ENCODE peak calls at places on chromosomes 3 and 15, in five cellular contexts. V, J, I, N and L are unnamed samples.

GRCh38 chr15:40357723-40358491 is at the start of gene DISP2:
- DNase-seq in V (peak; percentile 95), J (peak; percentile 31), I (peak; percentile 82), N (peak; percentile 86), L (peak; percentile 86)

GRCh38 chr3:58271901-58272501 is 34.0 kb upstream of the RPP14 start:
- DNase-seq in V (no peak), J (no peak), I (no peak), N (no peak), L (no peak)

GRCh38 chr3:172622916-172623700 is 87.8 kb downstream of the NCEH1 start:
- DNase-seq in V (no peak), J (no peak), I (no peak), N (peak; percentile 53), L (peak; percentile 29)

GRCh38 chr15:66405007-66405406 is 18.3 kb downstream of the MAP2K1 start:
- DNase-seq in V (no peak), J (no peak), I (no peak), N (no peak), L (no peak)

GRCh38 chr3:47908744-47909143 is 105.8 kb downstream of the DHX30 start:
- DNase-seq in V (no peak), J (no peak), I (no peak), N (no peak), L (no peak)

GRCh38 chr3:133608405-133608804 is 34.9 kb downstream of the CDV3 start:
- DNase-seq in V (no peak), J (no peak), I (no peak), N (no peak), L (no peak)

GRCh38 chr3:30073622-30074021 is 532.8 kb upstream of the TGFBR2 start:
- DNase-seq in V (no peak), J (no peak), I (no peak), N (no peak), L (no peak)

GRCh38 chr3:141067559-141067958 is 16.4 kb downstream of the SPSB4 start:
- DNase-seq in V (no peak), J (no peak), I (no peak), N (no peak), L (no peak)

GRCh38 chr15:68348064-68348463 is 70.5 kb downstream of the FEM1B start:
- DNase-seq in V (no peak), J (no peak), I (no peak), N (no peak), L (no peak)

GRCh38 chr15:95684693-95685115 is 645.8 kb upstream of the NR2F2 start:
- DNase-seq in V (no peak), J (no peak), I (no peak), N (no peak), L (no peak)

GRCh38 chr15:87739866-87740265 is 516.7 kb downstream of the NTRK3 start:
- DNase-seq in V (no peak), J (no peak), I (no peak), N (no peak), L (no peak)

GRCh38 chr15:51621917-51622268 is 678 bp downstream of the DMXL2 start:
- DNase-seq in V (peak; percentile 80), J (no peak), I (peak; percentile 11), N (peak; percentile 75), L (peak; percentile 50)

GRCh38 chr3:50503504-50503903 is at the start of gene CACNA2D2:
- DNase-seq in V (peak; percentile 81), J (peak; percentile 8), I (peak; percentile 44), N (peak; percentile 42), L (peak; percentile 73)

GRCh38 chr3:14725564-14726420 is 50.9 kb downstream of the C3orf20 start:
- DNase-seq in V (no peak), J (no peak), I (no peak), N (no peak), L (peak; percentile 5)

GRCh38 chr3:106256249-106256957 is 387.6 kb upstream of the CBLB start:
- DNase-seq in V (no peak), J (no peak), I (no peak), N (peak; percentile 69), L (no peak)

GRCh38 chr15:59273266-59273665 is 66.6 kb downstream of the LDHAL6B start:
- DNase-seq in V (no peak), J (no peak), I (no peak), N (no peak), L (no peak)

GRCh38 chr15:85733415-85733814 is 61.3 kb downstream of the KLHL25 start:
- DNase-seq in V (no peak), J (no peak), I (no peak), N (no peak), L (no peak)

GRCh38 chr15:35929740-35930444 is 383.9 kb upstream of the DPH6 start:
- DNase-seq in V (no peak), J (no peak), I (no peak), N (no peak), L (no peak)

GRCh38 chr15:62299541-62299940 is 134.5 kb upstream of the C2CD4B start:
- DNase-seq in V (no peak), J (no peak), I (no peak), N (no peak), L (peak; percentile 70)

GRCh38 chr15:68536331-68537095 is 42.3 kb upstream of the CORO2B start:
- DNase-seq in V (no peak), J (no peak), I (no peak), N (no peak), L (no peak)

GRCh38 chr15:77464129-77464865 is 43.6 kb downstream of the HMG20A start:
- DNase-seq in V (no peak), J (no peak), I (no peak), N (no peak), L (no peak)

GRCh38 chr3:31610700-31611275 is 78.1 kb downstream of the STT3B start:
- DNase-seq in V (no peak), J (no peak), I (no peak), N (peak; percentile 44), L (peak; percentile 17)